ENCODE peak calls at places on chromosomes 16 and 17, in four cellular contexts. N is lung, G is lower lobe of right lung, Z is Panc1. V is an unnamed sample. For H3K4me1, the result is how much of the 10 kb centered on the place peaks cover.

GRCh38 chr16:28321700-28322411 is 29.5 kb downstream of the SBK1 start:
- DNase-seq in N (no peak), G (no peak), Z (no peak), V (no peak)

GRCh38 chr17:35089846-35090193 is 26.3 kb upstream of the RFFL start:
- DNase-seq in N (no peak), G (peak), Z (no peak), V (peak)

GRCh38 chr16:27718136-27718766 is 168.3 kb downstream of the KATNIP start:
- DNase-seq in N (no peak), G (no peak), Z (no peak), V (no peak)

GRCh38 chr17:57966875-57967274 is 11.7 kb upstream of the CUEDC1 start:
- DNase-seq in N (peak), G (no peak), Z (no peak), V (no peak)

GRCh38 chr16:69166221-69166833 is 20.6 kb upstream of the SNTB2 start:
- DNase-seq in N (no peak), G (no peak), Z (no peak), V (peak)

GRCh38 chr16:2273484-2273883 is 5.6 kb upstream of the RNPS1 start:
- DNase-seq in N (no peak), G (no peak), Z (no peak), V (no peak)

GRCh38 chr17:47738178-47738577 is 5.1 kb downstream of the TBX21 start:
- DNase-seq in N (no peak), G (no peak), Z (no peak), V (no peak)

GRCh38 chr17:81379523-81379942 is 15.7 kb upstream of the BAHCC1 start:
- DNase-seq in N (no peak), G (no peak), Z (no peak), V (no peak)

GRCh38 chr17:66903781-66904180 is 60.7 kb upstream of the CACNG4 start:
- DNase-seq in N (no peak), G (no peak), Z (no peak), V (no peak)

GRCh38 chr17:77429735-77429984 is 288.9 kb downstream of the SEC14L1 start:
- DNase-seq in N (no peak), G (no peak), Z (no peak), V (no peak)
- H3K4me1 ChIP-seq in N (under half), G (half or more), Z (half or more), V (under half)

DNA sequence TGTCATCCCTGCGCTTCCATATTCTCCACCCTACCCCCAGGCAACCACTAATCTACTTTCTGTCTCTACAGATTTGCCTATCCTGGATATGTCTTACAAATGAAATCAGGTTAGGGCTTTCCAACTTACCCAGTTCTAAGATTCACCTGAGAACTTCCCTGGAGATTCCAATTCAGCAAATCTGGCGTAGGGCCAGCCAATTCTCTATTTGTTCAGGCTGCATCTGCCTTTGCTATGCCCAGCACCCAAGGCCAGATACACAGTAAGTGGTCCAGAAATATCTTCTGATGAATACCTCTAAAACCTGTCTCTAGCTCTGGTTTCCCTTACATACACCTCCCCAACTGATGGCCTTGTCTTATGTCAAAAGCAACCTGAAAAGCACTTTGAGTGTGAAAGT is 10.4 kb upstream of the CTCF start:
- DNase-seq in N (no peak), G (peak), Z (no peak), V (no peak)
- H3K27ac ChIP-seq in N (no peak), G (peak), Z (no peak), V (no peak)

DNA sequence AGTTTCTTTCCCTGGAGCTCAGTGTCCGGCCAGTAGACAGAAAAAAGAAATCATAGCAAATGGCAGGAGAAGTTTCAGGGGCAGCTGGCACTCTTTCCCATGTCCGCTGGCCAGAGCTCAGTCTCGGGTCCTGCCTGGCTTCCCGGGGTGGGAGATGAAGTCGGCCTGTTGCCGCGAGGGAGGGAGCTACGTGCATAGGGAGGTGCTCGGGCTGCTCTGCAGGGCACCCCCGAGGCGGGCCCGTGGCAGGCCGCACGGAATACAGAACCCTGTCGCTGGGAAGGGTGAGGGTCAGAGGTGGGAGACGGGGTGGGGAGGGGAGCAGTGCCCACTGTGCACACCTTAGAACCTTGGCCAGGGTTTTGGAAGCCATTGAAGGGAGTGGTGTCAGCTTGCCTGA is 78.3 kb upstream of the FOXF1 start:
- DNase-seq in N (no peak), G (no peak), Z (no peak), V (no peak)
- TF ChIP-seq CTCF in N (no peak), G (no peak), Z (no peak), V (no peak)

DNA sequence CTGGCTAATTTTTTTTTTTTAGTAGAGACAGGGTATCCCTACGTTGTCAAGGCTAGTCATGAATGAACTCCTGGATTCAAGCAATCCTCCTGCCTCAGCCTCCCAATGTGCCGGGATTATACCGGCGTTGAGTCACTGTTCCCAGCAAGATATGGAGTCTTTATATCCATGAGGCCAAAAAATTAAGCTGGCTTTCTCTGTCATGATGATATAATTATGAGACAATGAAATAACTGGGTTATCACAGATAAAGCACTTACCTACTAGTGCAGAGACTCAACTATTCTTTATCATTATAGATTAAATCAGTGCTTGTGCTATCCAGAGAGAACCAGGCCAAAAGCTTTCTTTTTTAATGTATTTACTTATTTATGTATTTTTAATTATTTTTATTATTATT is 36.2 kb downstream of the SMG6 start:
- DNase-seq in N (no peak), G (no peak), Z (no peak), V (no peak)
- H3K4me1 ChIP-seq in N (under half), G (under half), Z (under half), V (under half)

DNA sequence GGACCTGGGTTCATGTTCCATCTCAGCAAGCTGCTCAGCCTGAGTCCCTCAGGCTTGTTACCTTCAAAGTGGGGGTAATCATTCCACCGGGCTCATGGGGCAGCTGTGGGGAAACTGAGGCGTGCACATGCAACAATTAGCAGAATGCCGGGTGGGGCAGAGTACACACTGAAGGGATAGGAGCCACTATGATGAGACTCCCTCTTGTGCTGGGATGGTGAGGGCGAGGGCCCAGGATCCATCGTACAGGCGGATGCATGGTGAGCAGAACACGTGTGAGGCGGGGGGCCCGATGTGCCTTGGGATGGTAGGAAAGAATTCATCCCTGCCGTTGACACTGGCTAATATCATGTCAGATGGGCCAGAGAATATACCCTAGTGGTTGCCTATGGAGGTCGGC is 25.5 kb upstream of the MAP3K14 start:
- DNase-seq in N (no peak), G (no peak), Z (no peak), V (no peak)
- H3K27ac ChIP-seq in N (no peak), G (peak), Z (peak), V (no peak)

DNA sequence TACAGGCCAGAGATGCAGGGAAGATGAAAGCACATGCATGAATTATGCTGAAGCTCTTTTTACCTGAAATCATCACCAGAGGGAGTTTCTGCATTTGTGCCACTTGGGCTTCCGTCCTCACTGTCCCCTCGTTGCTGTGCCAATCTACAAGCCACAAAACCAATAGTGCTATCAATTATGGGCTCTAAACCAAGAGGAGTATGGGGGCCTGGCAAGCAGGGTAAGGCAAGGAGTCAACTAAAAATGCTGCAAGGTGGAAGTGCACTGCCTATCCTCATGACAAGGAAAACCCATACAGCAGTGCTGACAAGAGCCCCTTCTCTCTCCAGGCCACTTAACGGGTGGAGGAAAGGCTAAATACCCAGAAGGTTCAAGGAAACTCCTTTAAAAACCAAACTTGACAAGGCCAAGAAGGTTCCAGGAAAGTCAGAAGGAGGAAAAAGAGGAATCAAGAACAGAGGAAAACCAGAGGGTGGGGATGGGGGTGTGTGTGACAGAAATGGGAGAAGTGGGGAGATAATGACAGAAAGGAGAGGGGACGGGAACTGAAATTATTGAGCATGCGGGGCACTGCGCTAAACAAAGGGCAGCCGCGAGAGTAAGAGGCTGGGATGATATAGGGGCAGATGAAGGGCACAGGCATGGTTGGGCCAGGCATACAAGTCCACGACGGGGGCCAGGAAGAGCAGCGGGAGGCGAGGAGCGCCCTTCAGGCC is 674 bp downstream of the C17orf75 start:
- DNase-seq in N (no peak), G (no peak), Z (no peak), V (peak)
- TF ChIP-seq CTCF in N (no peak), G (no peak), Z (no peak), V (peak)

GRCh38 chr17:29162082-29162908 is 17.9 kb downstream of the MYO18A start:
- DNase-seq in N (no peak), G (no peak), Z (no peak), V (no peak)
- H3K4me1 ChIP-seq in N (under half), G (under half), Z (under half), V (under half)

GRCh38 chr16:70522216-70523000 is 946 bp downstream of the COG4 start:
- DNase-seq in N (no peak), G (no peak), Z (no peak), V (no peak)
- H3K27ac ChIP-seq in N (no peak), G (peak), Z (peak), V (peak)